ENCODE peak calls at places on chromosomes 12 and 14, in six cellular contexts. R is NCI-H1417, V is choroid plexus epithelial cell, G is HuH-7, H is RCC 7860, T is GM19239. M is an unnamed sample.

GRCh38 chr12:4270670-4271432 is 2.7 kb upstream of the CCND2 start:
- DNase-seq in R (no peak), V (no peak), G (no peak), H (no peak), T (no peak), M (no peak)

GRCh38 chr14:23076785-23077408 is 18.0 kb downstream of the ACIN1 start:
- DNase-seq in R (no peak), V (peak), G (no peak), H (no peak), T (no peak), M (no peak)

GRCh38 chr14:22388669-22389625 is 200.1 kb downstream of the DAD1 start:
- DNase-seq in R (no peak), V (peak), G (no peak), H (no peak), T (no peak), M (no peak)

GRCh38 chr12:14473707-14474287 is 93.9 kb downstream of the PLBD1 start:
- DNase-seq in R (no peak), V (peak), G (no peak), H (peak), T (no peak), M (no peak)

GRCh38 chr12:12788131-12788530 is 2.7 kb downstream of the APOLD1 start:
- DNase-seq in R (no peak), V (no peak), G (no peak), H (no peak), T (no peak), M (no peak)

GRCh38 chr12:108618079-108618952 is 15.4 kb downstream of the SELPLG start:
- DNase-seq in R (peak), V (peak), G (peak), H (peak), T (peak), M (peak)

GRCh38 chr14:90808759-90809529 is 7.3 kb downstream of the TTC7B start:
- DNase-seq in R (no peak), V (no peak), G (no peak), H (peak), T (no peak), M (no peak)

GRCh38 chr12:47750229-47750798 is 8.4 kb downstream of the RAPGEF3 start:
- DNase-seq in R (no peak), V (no peak), G (no peak), H (no peak), T (no peak), M (no peak)

GRCh38 chr14:24401810-24402702 is 3.3 kb downstream of the NYNRIN start:
- DNase-seq in R (no peak), V (no peak), G (no peak), H (no peak), T (no peak), M (no peak)

GRCh38 chr12:66269757-66270383 is 32.4 kb upstream of the HELB start:
- DNase-seq in R (no peak), V (peak), G (peak), H (peak), T (peak), M (peak)

GRCh38 chr14:91250912-91251311 is 6.4 kb upstream of the GPR68 start:
- DNase-seq in R (peak), V (no peak), G (no peak), H (no peak), T (no peak), M (no peak)

GRCh38 chr14:102363182-102363952 is 626 bp downstream of the TECPR2 start:
- DNase-seq in R (peak), V (peak), G (peak), H (no peak), T (peak), M (no peak)

GRCh38 chr12:101654442-101654841 is 43.0 kb upstream of the CHPT1 start:
- DNase-seq in R (no peak), V (no peak), G (no peak), H (no peak), T (no peak), M (no peak)

GRCh38 chr12:16076553-16076952 is 165.4 kb downstream of the DERA start:
- DNase-seq in R (peak), V (peak), G (peak), H (peak), T (peak), M (peak)

GRCh38 chr12:67457799-67458680 is 188.9 kb downstream of the CAND1 start:
- DNase-seq in R (no peak), V (peak), G (no peak), H (no peak), T (no peak), M (no peak)

GRCh38 chr12:105279460-105280056 is 43.6 kb upstream of the APPL2 start:
- DNase-seq in R (peak), V (peak), G (no peak), H (peak), T (no peak), M (peak)

GRCh38 chr12:93982847-93983315 is 165.5 kb upstream of the PLXNC1 start:
- DNase-seq in R (peak), V (peak), G (no peak), H (no peak), T (no peak), M (peak)

GRCh38 chr12:52032431-52032796 is 18.8 kb upstream of the NR4A1 start:
- DNase-seq in R (peak), V (peak), G (no peak), H (no peak), T (no peak), M (no peak)

GRCh38 chr12:98574110-98574509 is 19.4 kb upstream of the SLC25A3 start:
- DNase-seq in R (no peak), V (no peak), G (no peak), H (peak), T (no peak), M (no peak)

GRCh38 chr12:15230137-15230536 is 8.9 kb upstream of the RERG start:
- DNase-seq in R (no peak), V (peak), G (no peak), H (no peak), T (no peak), M (no peak)

GRCh38 chr12:119676573-119676972 is 8.6 kb downstream of the PRKAB1 start:
- DNase-seq in R (no peak), V (no peak), G (no peak), H (no peak), T (no peak), M (no peak)

GRCh38 chr14:69355155-69355954 is 42.7 kb downstream of the ERH start:
- DNase-seq in R (no peak), V (no peak), G (no peak), H (no peak), T (no peak), M (no peak)

GRCh38 chr14:50106178-50106577 is 10.2 kb downstream of the VCPKMT start:
- DNase-seq in R (no peak), V (no peak), G (no peak), H (no peak), T (no peak), M (no peak)

GRCh38 chr14:50452285-50452684 is 55.6 kb upstream of the CDKL1 start:
- DNase-seq in R (no peak), V (peak), G (no peak), H (no peak), T (no peak), M (no peak)